ENCODE peak calls at places on chromosomes 3 and 15, in five cellular contexts. P is naive thymus-derived CD4-positive, alpha-beta T cell; L is right lobe of liver; S is spleen; N is H9. E is an unnamed sample. For H3K4me1, the result is how much of the 10 kb centered on the place peaks cover.

GRCh38 chr3:189714991-189715961 is 84.1 kb downstream of the TP63 start:
- DNase-seq in S (no peak), P (no peak), N (no peak), L (no peak), E (no peak)

GRCh38 chr3:156816091-156816793 is 9.9 kb upstream of the LEKR1 start:
- DNase-seq in P (peak), S (peak), L (peak), N (peak), E (peak)

GRCh38 chr15:35606345-35606744 is 60.4 kb upstream of the DPH6 start:
- DNase-seq in L (no peak), P (no peak), S (no peak), N (no peak), E (no peak)

GRCh38 chr3:48187579-48188265 is 495 bp downstream of the CDC25A start:
- DNase-seq in N (peak), L (peak), P (no peak), S (peak), E (no peak)

GRCh38 chr3:163878396-163878795 is 1199.9 kb downstream of the SI start:
- DNase-seq in N (no peak), S (no peak), P (no peak), L (no peak), E (no peak)

GRCh38 chr15:96367436-96368200 is 37.1 kb downstream of the NR2F2 start:
- DNase-seq in S (no peak), P (no peak), L (no peak), N (peak), E (no peak)

GRCh38 chr3:119235151-119235550 is 5.5 kb downstream of the B4GALT4 start:
- DNase-seq in N (no peak), L (no peak), P (no peak), S (no peak), E (no peak)

GRCh38 chr3:44932986-44933944 is 42.7 kb downstream of the ZDHHC3 start:
- DNase-seq in P (no peak), N (no peak), L (no peak), S (no peak), E (peak)

GRCh38 chr3:128238100-128238459 is 84.8 kb downstream of the EEFSEC start:
- DNase-seq in L (no peak), S (no peak), P (no peak), N (no peak), E (no peak)

GRCh38 chr15:93200448-93201226 is 111.6 kb upstream of the RGMA start:
- DNase-seq in L (no peak), P (no peak), S (no peak), N (no peak), E (no peak)

GRCh38 chr3:43855674-43856299 is 165.0 kb downstream of the ABHD5 start:
- DNase-seq in P (no peak), S (no peak), L (peak), N (peak), E (peak)

GRCh38 chr3:171404376-171404982 is 55.7 kb downstream of the TNIK start:
- DNase-seq in P (no peak), S (no peak), N (no peak), L (no peak), E (no peak)

GRCh38 chr3:140177943-140178342 is 243.0 kb downstream of the CLSTN2 start:
- DNase-seq in L (no peak), P (no peak), S (no peak), N (no peak), E (peak)

GRCh38 chr3:156681003-156681402 is 6.6 kb downstream of the TIPARP start:
- DNase-seq in L (no peak), S (no peak), N (peak), P (no peak), E (no peak)

GRCh38 chr15:66369773-66370651 is 13.5 kb upstream of the TIPIN start:
- DNase-seq in P (no peak), N (no peak), L (no peak), S (no peak), E (peak)

GRCh38 chr3:119628390-119628789 is 30.7 kb downstream of the PLA1A start:
- DNase-seq in L (no peak), S (no peak), P (no peak), N (no peak), E (no peak)

GRCh38 chr3:156808025-156808424 is 18.1 kb upstream of the LEKR1 start:
- DNase-seq in S (no peak), L (no peak), N (no peak), P (no peak), E (no peak)

GRCh38 chr15:94582368-94582767 is 351.0 kb downstream of the MCTP2 start:
- DNase-seq in N (peak), S (no peak), P (no peak), L (peak), E (peak)

GRCh38 chr3:140420621-140421357 is 257.1 kb upstream of the TRIM42 start:
- DNase-seq in N (no peak), P (no peak), S (no peak), L (no peak), E (no peak)

GRCh38 chr3:158095302-158095997 is 10.8 kb downstream of the SHOX2 start:
- DNase-seq in N (peak), S (no peak), L (no peak), P (no peak), E (no peak)

GRCh38 chr3:155805204-155805801 is 775 bp downstream of the C3orf33 start:
- DNase-seq in S (no peak), L (peak), P (no peak), N (peak), E (no peak)

GRCh38 chr3:53154731-53155320 is 6.2 kb upstream of the PRKCD start:
- DNase-seq in L (no peak), N (no peak), S (no peak), P (no peak), E (no peak)

GRCh38 chr15:66097151-66098018 is 156.2 kb downstream of the MEGF11 start:
- DNase-seq in N (no peak), P (no peak), L (no peak), S (no peak), E (no peak)

GRCh38 chr15:93349146-93349545 is 260.1 kb upstream of the RGMA start:
- DNase-seq in L (no peak), S (no peak), P (no peak), N (no peak), E (no peak)

GRCh38 chr15:65969865-65970832 is 100.9 kb downstream of the RAB11A start:
- DNase-seq in L (no peak), N (no peak), P (no peak), S (peak), E (no peak)

GRCh38 chr15:79122943-79123342 is 32.4 kb upstream of the RASGRF1 start:
- DNase-seq in N (no peak), S (no peak), L (no peak), P (no peak), E (no peak)

GRCh38 chr3:31592764-31593163 is 60.0 kb downstream of the STT3B start:
- DNase-seq in N (no peak), L (peak), P (no peak), S (no peak), E (no peak)

GRCh38 chr3:14768182-14768790 is 50.5 kb upstream of the FGD5 start:
- DNase-seq in N (peak), P (no peak), S (peak), L (no peak), E (no peak)

GRCh38 chr3:183478501-183478900 is 50.1 kb upstream of the MCF2L2 start:
- DNase-seq in P (no peak), N (peak), S (no peak), L (no peak), E (no peak)

GRCh38 chr3:182795383-182795782 is 2.1 kb downstream of the ATP11B start:
- DNase-seq in N (no peak), P (peak), L (no peak), S (no peak), E (peak)

GRCh38 chr3:73255609-73256029 is 194.2 kb downstream of the EBLN2 start:
- DNase-seq in P (no peak), S (no peak), L (no peak), N (no peak), E (no peak)

GRCh38 chr3:54535619-54536018 is 392.2 kb downstream of the LRTM1 start:
- DNase-seq in S (no peak), L (no peak), P (no peak), N (no peak), E (no peak)

GRCh38 chr3:38247366-38248035 is 18.1 kb upstream of the SLC22A13 start:
- DNase-seq in S (no peak), N (no peak), P (no peak), L (no peak), E (no peak)

GRCh38 chr15:56608993-56609392 is 124.3 kb downstream of the ZNF280D start:
- DNase-seq in S (no peak), P (no peak), N (no peak), L (no peak), E (no peak)

GRCh38 chr3:179732661-179733348 is 80.0 kb downstream of the USP13 start:
- DNase-seq in N (no peak), P (no peak), S (no peak), L (peak), E (no peak)

GRCh38 chr3:105868450-105868744 is 415 bp downstream of the CBLB start:
- DNase-seq in P (no peak), L (peak), S (peak), N (peak), E (no peak)

GRCh38 chr3:9507586-9508578 is 45.7 kb downstream of the LHFPL4 start:
- DNase-seq in L (no peak), P (no peak), S (no peak), N (no peak), E (no peak)

GRCh38 chr15:72009207-72009606 is 108.7 kb downstream of the MYO9A start:
- DNase-seq in L (no peak), S (no peak), N (no peak), P (no peak), E (no peak)

GRCh38 chr15:45203182-45203581 is 15.4 kb upstream of the SHF start:
- DNase-seq in S (no peak), P (no peak), N (no peak), L (peak), E (no peak)

GRCh38 chr3:100010087-100010417 is 104.2 kb downstream of the FILIP1L start:
- DNase-seq in P (no peak), S (no peak), N (no peak), L (no peak), E (no peak)
- H3K4me1 ChIP-seq in P (under half), S (under half), N (under half), L (under half), E (under half)

GRCh38 chr3:186896875-186897274 is 33.5 kb upstream of the ST6GAL1 start:
- DNase-seq in S (no peak), L (no peak), N (peak), P (no peak), E (no peak)
- H3K4me1 ChIP-seq in S (under half), L (under half), N (under half), P (under half), E (under half)

GRCh38 chr3:50263443-50264388 is 5.2 kb upstream of the SEMA3B start:
- DNase-seq in P (no peak), L (no peak), S (no peak), N (no peak), E (no peak)

GRCh38 chr3:50260942-50261441 is 8.0 kb upstream of the SEMA3B start:
- DNase-seq in S (peak), L (no peak), N (no peak), P (no peak), E (no peak)

GRCh38 chr3:50261505-50261904 is 7.4 kb upstream of the SEMA3B start:
- DNase-seq in P (no peak), L (no peak), N (no peak), S (no peak), E (no peak)

GRCh38 chr3:50264389-50264963 is 4.5 kb upstream of the SEMA3B start:
- DNase-seq in P (no peak), N (peak), S (no peak), L (no peak), E (no peak)

GRCh38 chr3:50262778-50263177 is 6.2 kb upstream of the SEMA3B start:
- DNase-seq in S (no peak), N (no peak), P (no peak), L (no peak), E (no peak)
- H3K4me1 ChIP-seq in S (half or more), N (under half), P (under half), L (under half), E (under half)

GRCh38 chr3:188177721-188178120 is 23.8 kb downstream of the LPP start:
- DNase-seq in L (no peak), P (no peak), S (no peak), N (no peak), E (no peak)

GRCh38 chr3:188178293-188178950 is 24.5 kb downstream of the LPP start:
- DNase-seq in N (no peak), L (no peak), P (no peak), S (no peak), E (peak)

GRCh38 chr3:188174309-188175044 is 20.5 kb downstream of the LPP start:
- DNase-seq in P (no peak), S (no peak), N (no peak), L (no peak), E (no peak)

GRCh38 chr3:188176884-188177283 is 22.9 kb downstream of the LPP start:
- DNase-seq in S (no peak), L (no peak), P (no peak), N (no peak), E (no peak)

GRCh38 chr3:188176476-188176875 is 22.5 kb downstream of the LPP start:
- DNase-seq in P (no peak), S (no peak), L (no peak), N (no peak), E (no peak)
- H3K4me1 ChIP-seq in P (under half), S (under half), L (under half), N (under half), E (under half)

GRCh38 chr15:99452010-99452409 is 113.8 kb upstream of the MEF2A start:
- DNase-seq in L (no peak), P (no peak), S (no peak), N (no peak), E (no peak)
- H3K4me1 ChIP-seq in L (under half), P (under half), S (half or more), N (under half), E (under half)